ENCODE peak calls at places on chromosomes 5 and 9, in seven cellular contexts. Q, T, U, H, O, G and W are unnamed samples.

GRCh38 chr5:5178121-5178520 is 38.0 kb downstream of the ADAMTS16 start:
- DNase-seq in U (no peak), O (no peak), T (no peak), H (no peak), G (no peak), Q (no peak), W (no peak)

GRCh38 chr5:114018178-114018577 is 343.7 kb upstream of the KCNN2 start:
- DNase-seq in H (no peak), T (no peak), G (no peak), O (peak; percentile 1), U (no peak), Q (no peak), W (no peak)

GRCh38 chr5:18745591-18745987 is 1111.3 kb downstream of the TAF11L14 start:
- DNase-seq in H (no peak), Q (peak; percentile 43), U (peak; percentile 32), T (peak; percentile 16), O (no peak), G (no peak), W (no peak)

GRCh38 chr5:17343675-17344074 is 126.2 kb downstream of the BASP1 start:
- DNase-seq in O (peak; percentile 92), U (peak; percentile 89), Q (no peak), T (no peak), G (no peak), H (peak; percentile 79), W (peak; percentile 13)

GRCh38 chr5:157855404-157855994 is 3.4 kb downstream of the CLINT1 start:
- DNase-seq in U (peak; percentile 83), Q (peak; percentile 77), G (no peak), O (peak; percentile 67), T (no peak), H (peak; percentile 79), W (no peak)

GRCh38 chr9:134210908-134211810 is 46.8 kb upstream of the RNU6ATAC start:
- DNase-seq in O (no peak), T (no peak), U (no peak), H (no peak), Q (no peak), G (peak; percentile 21), W (peak; percentile 37)

GRCh38 chr5:124193371-124193789 is 553.1 kb downstream of the ZNF608 start:
- DNase-seq in Q (no peak), G (no peak), U (peak; percentile 34), T (no peak), H (peak; percentile 80), O (peak; percentile 56), W (no peak)

GRCh38 chr5:145801195-145801594 is 33.9 kb downstream of the PRELID2 start:
- DNase-seq in T (no peak), U (no peak), H (no peak), O (no peak), G (no peak), Q (no peak), W (no peak)

GRCh38 chr5:139141841-139142240 is 56.3 kb downstream of the SIL1 start:
- DNase-seq in G (no peak), U (peak; percentile 22), H (peak; percentile 49), Q (peak; percentile 81), O (peak; percentile 91), T (no peak), W (peak; percentile 81)

GRCh38 chr9:136180586-136180985 is 24.3 kb downstream of the LHX3 start:
- DNase-seq in H (no peak), T (no peak), U (no peak), Q (no peak), G (no peak), O (no peak), W (no peak)

GRCh38 chr5:97658116-97658900 is 475.3 kb upstream of the RIOK2 start:
- DNase-seq in H (no peak), U (peak; percentile 53), O (no peak), T (no peak), G (no peak), Q (no peak), W (no peak)

GRCh38 chr9:128104171-128104618 is 23.3 kb downstream of the PTGES2 start:
- DNase-seq in U (no peak), T (no peak), O (no peak), H (no peak), Q (peak; percentile 95), G (no peak), W (no peak)

GRCh38 chr9:107484117-107484723 is 5.3 kb downstream of the KLF4 start:
- DNase-seq in O (peak; percentile 81), Q (peak; percentile 71), G (no peak), U (peak; percentile 74), T (no peak), H (peak; percentile 84), W (no peak)

GRCh38 chr5:77231470-77232138 is 21.1 kb downstream of the PDE8B start:
- DNase-seq in T (no peak), G (no peak), O (no peak), Q (no peak), U (no peak), H (no peak), W (no peak)

GRCh38 chr5:1020461-1020961 is 11.9 kb downstream of the NKD2 start:
- DNase-seq in G (no peak), U (no peak), T (no peak), Q (no peak), O (no peak), H (no peak), W (no peak)

GRCh38 chr9:136587145-136587943 is 41.5 kb upstream of the NOTCH1 start:
- DNase-seq in O (peak; percentile 48), U (no peak), T (no peak), Q (no peak), H (peak; percentile 63), G (no peak), W (no peak)

DNA sequence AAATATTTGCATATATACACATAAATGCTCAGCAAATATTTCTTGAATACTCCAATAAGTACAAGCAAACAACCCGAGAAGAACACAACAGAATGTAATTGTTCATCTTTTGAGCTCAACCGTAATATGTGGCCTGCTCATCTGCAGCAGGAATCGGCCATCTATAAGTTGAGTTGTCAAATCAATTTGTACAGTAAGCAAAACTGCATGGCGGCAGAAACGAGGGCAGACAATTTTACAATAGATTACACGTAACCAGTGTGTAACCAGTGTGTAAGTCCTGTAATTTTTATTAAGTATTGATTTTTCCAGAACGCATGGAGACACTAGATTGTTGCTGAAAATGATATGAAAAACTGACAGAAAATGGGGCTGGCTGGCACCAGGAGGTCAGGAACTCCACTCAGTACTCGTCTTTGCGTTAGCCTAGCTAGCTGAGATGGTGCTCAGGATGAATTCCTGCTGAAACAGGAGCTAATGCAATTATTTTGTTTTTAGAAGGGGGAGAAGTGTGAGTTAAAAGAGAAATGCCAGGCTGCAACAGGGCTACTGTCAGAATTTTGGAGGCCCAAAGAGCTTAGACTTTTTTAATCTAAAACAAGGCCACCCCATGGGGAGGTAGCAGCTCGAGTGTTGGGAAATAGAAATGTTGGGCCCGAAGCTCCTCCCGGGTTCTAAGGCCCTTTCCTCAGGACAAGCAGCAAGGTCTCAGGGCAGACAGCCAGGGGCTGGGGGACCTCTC is 682 bp downstream of the DHX29 start:
- DNase-seq in U (no peak), G (no peak), T (no peak), Q (no peak), H (peak; percentile 47), O (no peak), W (no peak)
- H3K4me1 ChIP-seq in U (peaks cover 32% of the 10 kb centered on the region), G (peaks cover 53% of the 10 kb centered on the region), T (peaks cover 52% of the 10 kb centered on the region), Q (peaks cover 17% of the 10 kb centered on the region), H (peaks cover 46% of the 10 kb centered on the region), O (peaks cover 3% of the 10 kb centered on the region), W (peaks cover 23% of the 10 kb centered on the region)

GRCh38 chr5:36640949-36641348 is 34.5 kb downstream of the SLC1A3 start:
- DNase-seq in G (no peak), Q (no peak), O (no peak), U (no peak), T (no peak), H (no peak), W (no peak)

GRCh38 chr5:36641416-36641815 is 35.0 kb downstream of the SLC1A3 start:
- DNase-seq in H (no peak), O (peak; percentile 30), T (no peak), U (no peak), G (no peak), Q (no peak), W (no peak)

GRCh38 chr5:36642089-36642488 is 35.7 kb downstream of the SLC1A3 start:
- DNase-seq in G (no peak), H (no peak), Q (no peak), U (no peak), T (no peak), O (no peak), W (no peak)

GRCh38 chr5:36644727-36645126 is 38.3 kb downstream of the SLC1A3 start:
- DNase-seq in Q (no peak), H (no peak), U (peak; percentile 8), T (no peak), O (no peak), G (no peak), W (no peak)

DNA sequence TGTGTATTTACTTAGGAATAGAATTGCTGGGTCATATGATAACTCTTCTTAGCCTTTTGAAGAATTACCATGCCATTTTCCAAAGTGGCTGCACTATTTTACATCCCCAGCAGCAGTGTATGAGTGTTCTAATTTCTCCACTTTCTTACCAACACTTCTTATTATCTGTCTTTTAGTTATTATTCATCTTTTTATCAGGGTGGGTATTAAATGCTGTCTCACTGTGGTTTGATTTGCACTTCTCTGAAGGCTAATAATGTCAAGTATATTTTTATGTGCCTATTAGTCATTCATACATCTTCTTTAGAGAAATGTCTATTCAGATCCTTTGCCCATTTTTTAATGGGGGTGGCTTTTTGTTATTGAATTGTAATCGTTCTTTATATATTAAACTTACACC is 36.8 kb downstream of the SLC1A3 start:
- DNase-seq in H (no peak), U (no peak), G (no peak), Q (no peak), T (no peak), O (no peak), W (no peak)
- H3K4me1 ChIP-seq in H (peaks cover 15% of the 10 kb centered on the region), U (no peaks in the 10 kb centered on the region), G (no peaks in the 10 kb centered on the region), Q (no peaks in the 10 kb centered on the region), T (no peaks in the 10 kb centered on the region), O (peaks cover 2% of the 10 kb centered on the region), W (no peaks in the 10 kb centered on the region)

DNA sequence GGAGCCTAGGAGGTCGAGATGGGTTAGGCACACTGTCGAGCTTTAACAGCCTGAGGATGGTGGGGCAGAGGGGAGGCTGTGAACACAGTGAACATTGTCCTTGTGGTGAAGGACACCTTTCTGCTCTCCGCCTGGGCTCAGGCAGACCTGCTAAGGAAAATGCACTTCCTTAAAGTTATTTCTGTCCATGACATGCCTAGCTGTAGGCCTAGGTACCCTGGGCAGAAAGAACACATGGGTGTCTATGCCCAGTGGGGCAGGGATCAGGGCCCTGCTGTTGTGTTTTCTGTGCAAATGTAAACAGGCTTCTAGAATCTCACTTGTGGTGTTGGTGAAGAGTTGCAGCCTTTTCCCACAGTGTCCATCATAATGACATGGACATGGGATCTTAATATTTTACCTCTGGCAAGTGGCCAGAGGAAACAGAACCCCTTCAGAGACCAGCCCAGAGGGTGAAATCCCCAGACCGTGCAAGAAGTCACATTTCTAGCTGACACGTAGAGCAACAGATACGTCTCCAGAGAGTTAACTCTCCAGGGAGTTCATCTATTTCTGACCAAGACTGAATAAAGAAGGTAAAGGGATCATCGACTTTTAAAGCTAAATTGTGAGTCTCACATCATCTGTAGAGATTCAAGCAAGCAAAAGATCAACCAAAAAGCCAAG is 79.2 kb downstream of the C9orf152 start:
- DNase-seq in U (no peak), O (no peak), T (no peak), Q (no peak), H (no peak), G (no peak), W (no peak)
- H3K4me1 ChIP-seq in U (peaks cover 29% of the 10 kb centered on the region), O (peaks cover 52% of the 10 kb centered on the region), T (peaks cover 4% of the 10 kb centered on the region), Q (peaks cover 17% of the 10 kb centered on the region), H (peaks cover 40% of the 10 kb centered on the region), G (peaks cover 41% of the 10 kb centered on the region), W (peaks cover 10% of the 10 kb centered on the region)

DNA sequence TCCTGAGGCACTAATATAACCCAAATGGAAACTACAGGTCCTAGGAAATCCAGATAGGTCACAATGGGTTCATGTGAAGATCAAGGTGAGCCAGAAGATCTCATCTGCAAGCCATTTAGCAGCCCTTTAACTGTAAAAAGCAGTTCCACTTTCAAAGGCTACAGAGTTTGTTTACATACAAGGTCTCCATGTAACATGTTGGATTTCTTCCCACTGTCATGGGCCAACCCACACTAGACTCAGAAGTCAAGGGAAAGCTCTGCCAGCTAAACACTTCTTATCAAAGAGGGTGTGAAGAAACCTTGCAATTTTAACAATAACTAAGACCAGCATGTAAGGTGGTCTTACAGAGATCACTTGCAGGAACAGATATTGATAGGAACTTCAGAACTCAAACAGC is 3.8 kb upstream of the CTNNAL1 start:
- DNase-seq in Q (no peak), U (no peak), G (no peak), O (peak; percentile 56), H (no peak), T (no peak), W (no peak)
- H3K4me1 ChIP-seq in Q (peaks cover under 1% of the 10 kb centered on the region), U (peaks cover 13% of the 10 kb centered on the region), G (peaks cover 8% of the 10 kb centered on the region), O (peaks cover 8% of the 10 kb centered on the region), H (peaks cover 14% of the 10 kb centered on the region), T (peaks cover 8% of the 10 kb centered on the region), W (peaks cover 12% of the 10 kb centered on the region)